ENCODE peak calls at places on chromosomes 11 and 22, in nine cellular contexts. L is SK-N-DZ, E is uterus, F is epithelial cell of esophagus, O is smooth muscle cell of the brain vasculature, S is neuronal stem cell, Q is EL, B is M059J, R is A549. G is an unnamed sample.
A peak's percentile ranks its signal among the peaks of the same experiment; 100 is the strongest.

GRCh38 chr22:49208003-49208402 is 619.7 kb downstream of the BRD1 start:
- DNase-seq in L (no peak), E (no peak), F (no peak), O (no peak), S (no peak), Q (no peak), B (no peak), R (no peak), G (no peak)

GRCh38 chr11:86176165-86176884 is 68.2 kb upstream of the EED start:
- DNase-seq in L (no peak), E (no peak), F (peak; percentile 53), O (no peak), S (no peak), Q (peak; percentile 47), B (peak; percentile 60), R (no peak), G (peak; percentile 36)

GRCh38 chr11:130480166-130480565 is 31.7 kb downstream of the ADAMTS15 start:
- DNase-seq in L (no peak), E (no peak), F (no peak), O (no peak), S (no peak), Q (peak; percentile 78), B (peak; percentile 45), R (no peak), G (peak; percentile 25)

GRCh38 chr11:69711824-69712801 is 8.3 kb upstream of the FGF19 start:
- DNase-seq in L (no peak), E (no peak), F (no peak), O (no peak), S (no peak), Q (no peak), B (no peak), R (no peak), G (no peak)

GRCh38 chr11:9796854-9797253 is 133.0 kb downstream of the SWAP70 start:
- DNase-seq in L (no peak), E (no peak), F (no peak), O (no peak), S (no peak), Q (no peak), B (no peak), R (no peak), G (no peak)

GRCh38 chr11:40958707-40959106 is 500.7 kb downstream of the LRRC4C start:
- DNase-seq in L (no peak), E (no peak), F (peak; percentile 66), O (no peak), S (no peak), Q (no peak), B (no peak), R (no peak), G (no peak)

GRCh38 chr11:48075637-48076036 is 95.3 kb downstream of the PTPRJ start:
- DNase-seq in L (no peak), E (no peak), F (no peak), O (no peak), S (no peak), Q (no peak), B (no peak), R (no peak), G (no peak)

GRCh38 chr11:107719557-107720304 is 7.9 kb upstream of the SLN start:
- DNase-seq in L (no peak), E (no peak), F (peak; percentile 60), O (no peak), S (no peak), Q (no peak), B (no peak), R (no peak), G (no peak)

GRCh38 chr11:134036484-134037092 is 32.3 kb upstream of the JAM3 start:
- DNase-seq in L (no peak), E (no peak), F (no peak), O (no peak), S (no peak), Q (no peak), B (no peak), R (no peak), G (no peak)

GRCh38 chr11:134069426-134069921 is 602 bp downstream of the JAM3 start:
- DNase-seq in L (no peak), E (peak; percentile 34), F (no peak), O (no peak), S (no peak), Q (peak; percentile 27), B (no peak), R (no peak), G (peak; percentile 32)

GRCh38 chr11:2099523-2100316 is 39.5 kb downstream of the IGF2 start:
- DNase-seq in L (no peak), E (no peak), F (peak; percentile 89), O (no peak), S (no peak), Q (no peak), B (peak; percentile 32), R (no peak), G (peak; percentile 36)

GRCh38 chr11:17229481-17230152 is 21.8 kb upstream of the PIK3C2A start:
- DNase-seq in L (no peak), E (no peak), F (no peak), O (no peak), S (no peak), Q (peak; percentile 23), B (no peak), R (no peak), G (no peak)

GRCh38 chr11:85752890-85753581 is 57.9 kb downstream of the SYTL2 start:
- DNase-seq in L (no peak), E (peak; percentile 18), F (no peak), O (no peak), S (no peak), Q (no peak), B (no peak), R (no peak), G (peak; percentile 9)

GRCh38 chr11:117328414-117329010 is 858 bp downstream of the CEP164 start:
- DNase-seq in L (peak; percentile 18), E (peak; percentile 54), F (peak; percentile 60), O (no peak), S (no peak), Q (peak; percentile 56), B (peak; percentile 49), R (no peak), G (peak; percentile 67)

GRCh38 chr11:102989379-102990047 is 34.0 kb upstream of the MMP13 start:
- DNase-seq in L (no peak), E (no peak), F (no peak), O (no peak), S (no peak), Q (peak; percentile 62), B (peak; percentile 72), R (no peak), G (peak; percentile 50)

GRCh38 chr11:37916331-37916730 is 1318.3 kb upstream of the RAG2 start:
- DNase-seq in L (no peak), E (no peak), F (no peak), O (no peak), S (no peak), Q (peak; percentile 2), B (no peak), R (no peak), G (no peak)

GRCh38 chr11:28701760-28702449 is 593.7 kb downstream of the METTL15 start:
- DNase-seq in L (no peak), E (no peak), F (peak; percentile 72), O (no peak), S (no peak), Q (peak; percentile 58), B (peak; percentile 91), R (peak; percentile 71), G (peak; percentile 82)

GRCh38 chr11:122882809-122883681 is 486 bp downstream of the JHY start:
- DNase-seq in L (no peak), E (peak; percentile 30), F (peak; percentile 42), O (no peak), S (peak; percentile 31), Q (peak; percentile 64), B (peak; percentile 83), R (peak; percentile 60), G (peak; percentile 50)

GRCh38 chr11:30789270-30789669 is 203.1 kb upstream of the MPPED2 start:
- DNase-seq in L (no peak), E (no peak), F (peak; percentile 23), O (no peak), S (no peak), Q (no peak), B (peak; percentile 58), R (no peak), G (no peak)

GRCh38 chr11:108654994-108655631 is 9.8 kb upstream of the DDX10 start:
- DNase-seq in L (peak; percentile 18), E (peak; percentile 27), F (peak; percentile 63), O (no peak), S (no peak), Q (peak; percentile 60), B (peak; percentile 67), R (peak; percentile 49), G (peak; percentile 47)

GRCh38 chr11:46386674-46387073 is 4.9 kb downstream of the CHRM4 start:
- DNase-seq in L (no peak), E (no peak), F (peak; percentile 58), O (no peak), S (no peak), Q (peak; percentile 45), B (peak; percentile 83), R (no peak), G (no peak)

GRCh38 chr11:43944761-43945311 is 2.4 kb downstream of the C11orf96 start:
- DNase-seq in L (peak; percentile 43), E (peak; percentile 78), F (peak; percentile 68), O (no peak), S (no peak), Q (peak; percentile 41), B (peak; percentile 38), R (peak; percentile 79), G (peak; percentile 51)

GRCh38 chr11:32529994-32530588 is 53.5 kb upstream of the EIF3M start:
- DNase-seq in L (no peak), E (no peak), F (no peak), O (no peak), S (no peak), Q (no peak), B (no peak), R (no peak), G (no peak)

GRCh38 chr11:123363556-123363955 is 66.5 kb upstream of the GRAMD1B start:
- DNase-seq in L (no peak), E (no peak), F (no peak), O (no peak), S (no peak), Q (no peak), B (no peak), R (no peak), G (no peak)

GRCh38 chr22:50146440-50147228 is 23.9 kb upstream of the PANX2 start:
- DNase-seq in L (peak; percentile 84), E (peak; percentile 54), F (peak; percentile 78), O (peak; percentile 39), S (no peak), Q (peak; percentile 66), B (peak; percentile 27), R (peak; percentile 52), G (no peak)

GRCh38 chr11:16474659-16475058 is 118.3 kb upstream of the SOX6 start:
- DNase-seq in L (no peak), E (no peak), F (no peak), O (no peak), S (no peak), Q (no peak), B (no peak), R (no peak), G (no peak)

GRCh38 chr11:9142732-9143131 is 51.3 kb upstream of the SCUBE2 start:
- DNase-seq in L (no peak), E (no peak), F (no peak), O (no peak), S (no peak), Q (no peak), B (no peak), R (no peak), G (no peak)

GRCh38 chr11:126704144-126704543 is 296.4 kb downstream of the KIRREL3 start:
- DNase-seq in L (no peak), E (no peak), F (no peak), O (no peak), S (no peak), Q (no peak), B (no peak), R (no peak), G (no peak)

GRCh38 chr11:46520971-46521745 is 72.7 kb downstream of the AMBRA1 start:
- DNase-seq in L (no peak), E (no peak), F (peak; percentile 70), O (no peak), S (no peak), Q (peak; percentile 79), B (peak; percentile 96), R (no peak), G (peak; percentile 62)

GRCh38 chr11:78032090-78032489 is 9.0 kb upstream of the KCTD14 start:
- DNase-seq in L (no peak), E (no peak), F (no peak), O (no peak), S (no peak), Q (no peak), B (no peak), R (no peak), G (no peak)

GRCh38 chr11:85725510-85726258 is 39.7 kb upstream of the CCDC89 start:
- DNase-seq in L (no peak), E (no peak), F (peak; percentile 83), O (peak; percentile 21), S (no peak), Q (peak; percentile 95), B (peak; percentile 98), R (peak; percentile 41), G (peak; percentile 92)

G was measured in endothelial cell of umbilical vein.